ENCODE peak calls at places on chromosome 18, in four cellular contexts. V is ovary, B is astrocyte of the spinal cord, W is foreskin fibroblast. X is an unnamed sample.

GRCh38 chr18:60668583-60668982 is 296.0 kb upstream of the MC4R start:
- DNase-seq in V (no peak), B (no peak), W (no peak), X (no peak)

GRCh38 chr18:14943967-14944636 is 196.1 kb downstream of the ANKRD30B start:
- DNase-seq in B (no peak), V (no peak), W (no peak), X (no peak)

GRCh38 chr18:58242978-58243377 is 199.0 kb downstream of the NEDD4L start:
- DNase-seq in B (no peak), W (no peak), V (no peak), X (no peak)

GRCh38 chr18:3192286-3192685 is 27.5 kb downstream of the MYOM1 start:
- DNase-seq in W (no peak), B (no peak), V (no peak), X (no peak)

GRCh38 chr18:78976697-78977626 is 2.7 kb upstream of the SALL3 start:
- DNase-seq in W (no peak), B (no peak), V (no peak), X (no peak)

GRCh38 chr18:40066368-40066767 is 1888.7 kb upstream of the PIK3C3 start:
- DNase-seq in W (no peak), B (no peak), V (no peak), X (no peak)

GRCh38 chr18:58247363-58247834 is 203.4 kb downstream of the NEDD4L start:
- DNase-seq in B (peak), V (peak), W (no peak), X (no peak)

GRCh38 chr18:74506405-74507119 is 10.4 kb downstream of the CNDP2 start:
- DNase-seq in B (peak), V (peak), W (peak), X (no peak)

GRCh38 chr18:37452697-37453385 is 112.8 kb downstream of the CELF4 start:
- DNase-seq in W (no peak), B (no peak), V (peak), X (no peak)

GRCh38 chr18:47983946-47984345 is 53.5 kb upstream of the SMAD2 start:
- DNase-seq in W (no peak), V (no peak), B (no peak), X (no peak)

GRCh38 chr18:55096261-55097026 is 137.2 kb upstream of the CCDC68 start:
- DNase-seq in B (peak), V (peak), W (peak), X (no peak)

GRCh38 chr18:12048827-12049175 is 44.8 kb upstream of the ANKRD62 start:
- DNase-seq in B (peak), W (no peak), V (no peak), X (no peak)

GRCh38 chr18:59715445-59715844 is 18.2 kb upstream of the CCBE1 start:
- DNase-seq in B (peak), W (no peak), V (no peak), X (no peak)

GRCh38 chr18:22883827-22884226 is 49.3 kb upstream of the RBBP8 start:
- DNase-seq in V (no peak), B (no peak), W (no peak), X (no peak)

GRCh38 chr18:58208207-58208944 is 164.3 kb downstream of the NEDD4L start:
- DNase-seq in W (no peak), V (no peak), B (no peak), X (no peak)

GRCh38 chr18:48002933-48003365 is 72.5 kb upstream of the SMAD2 start:
- DNase-seq in W (peak), B (peak), V (no peak), X (no peak)